ENCODE peak calls at places on chromosomes 3 and 15, in four cellular contexts. F is H9, V is mesendoderm, T is H1. P is an unnamed sample.

GRCh38 chr15:93467327-93467726 is 378.3 kb upstream of the RGMA start:
- DNase-seq in T (no peak), F (no peak), V (peak; percentile 10), P (no peak)

GRCh38 chr3:16912400-16913263 is 27.9 kb downstream of the PLCL2 start:
- DNase-seq in T (no peak), F (no peak), V (no peak), P (no peak)

GRCh38 chr15:97961067-97961954 is 808 bp downstream of the ARRDC4 start:
- DNase-seq in V (peak; percentile 27), F (peak; percentile 70), T (peak; percentile 13), P (peak; percentile 4)

GRCh38 chr15:98551936-98552562 is 96.3 kb upstream of the IGF1R start:
- DNase-seq in F (no peak), V (no peak), T (no peak), P (no peak)

GRCh38 chr3:191973820-191974219 is 512.9 kb downstream of the PYDC2 start:
- DNase-seq in F (no peak), V (no peak), T (no peak), P (no peak)

GRCh38 chr3:120773932-120774331 is 31.4 kb downstream of the GTF2E1 start:
- DNase-seq in F (no peak), V (no peak), T (no peak), P (peak; percentile 75)

GRCh38 chr3:38581774-38582173 is 67.7 kb downstream of the SCN5A start:
- DNase-seq in T (no peak), F (peak; percentile 21), V (no peak), P (no peak)

GRCh38 chr3:160133757-160134156 is 91.5 kb upstream of the C3orf80 start:
- DNase-seq in V (peak; percentile 79), T (peak; percentile 19), F (peak; percentile 68), P (no peak)

GRCh38 chr15:86892774-86893449 is 813.2 kb downstream of the AGBL1 start:
- DNase-seq in T (peak; percentile 36), V (peak; percentile 83), F (no peak), P (no peak)

GRCh38 chr15:76328962-76329361 is 7.6 kb upstream of the ISL2 start:
- DNase-seq in V (no peak), F (no peak), T (no peak), P (peak; percentile 86)

GRCh38 chr3:71658131-71658530 is 67.1 kb downstream of the EIF4E3 start:
- DNase-seq in T (no peak), V (no peak), F (no peak), P (peak; percentile 26)

GRCh38 chr3:67876261-67876660 is 221.8 kb upstream of the SUCLG2 start:
- DNase-seq in T (no peak), F (no peak), V (no peak), P (no peak)

GRCh38 chr15:29129903-29130302 is 139.7 kb downstream of the NSMCE3 start:
- DNase-seq in V (peak; percentile 48), F (no peak), T (no peak), P (no peak)
- H3K56ac ChIP-seq in V (no peak overlapping the region), F (no peak overlapping the region), T (no peak overlapping the region), P (no peak overlapping the region)

DNA sequence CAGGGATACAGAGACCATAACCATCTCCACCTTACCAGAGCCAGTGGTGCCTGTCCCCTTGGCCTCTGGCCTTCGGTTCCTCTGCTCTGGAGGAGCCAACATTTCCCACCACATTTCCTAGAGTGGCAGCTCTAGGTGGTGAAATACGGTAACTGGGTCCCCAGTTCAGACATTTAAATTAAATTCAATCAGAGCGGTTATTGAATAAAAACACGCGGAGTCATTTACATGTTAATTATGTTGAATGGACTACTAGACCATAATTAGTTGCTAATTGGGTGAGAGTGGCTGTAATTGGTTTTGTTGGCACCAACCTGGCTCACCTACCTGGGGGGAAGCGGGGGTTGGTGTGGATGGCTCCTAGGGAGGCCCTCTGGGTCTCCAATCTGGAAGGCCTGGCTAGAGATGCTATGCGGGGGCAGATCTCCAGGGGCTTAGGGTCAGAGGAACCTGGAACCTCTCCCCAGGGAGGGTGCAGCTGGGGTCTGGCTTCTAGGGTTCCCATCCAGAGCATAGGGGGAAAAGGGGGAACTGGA is 12.7 kb downstream of the SEMA3F start:
- DNase-seq in F (no peak), V (no peak), T (no peak), P (no peak)
- H3K56ac ChIP-seq in F (no peak overlapping the region), V (peak overlapping the region; percentile 69), T (no peak overlapping the region), P (no peak overlapping the region)

GRCh38 chr3:99945328-99945995 is 127.8 kb downstream of the CMSS1 start:
- DNase-seq in F (no peak), V (no peak), T (no peak), P (peak; percentile 38)

GRCh38 chr3:99941211-99941610 is 123.5 kb downstream of the CMSS1 start:
- DNase-seq in F (no peak), T (no peak), V (no peak), P (no peak)

GRCh38 chr3:99940350-99940749 is 122.7 kb downstream of the CMSS1 start:
- DNase-seq in V (no peak), T (no peak), F (no peak), P (no peak)

GRCh38 chr3:99947356-99947755 is 129.7 kb downstream of the CMSS1 start:
- DNase-seq in V (no peak), T (no peak), F (no peak), P (no peak)

DNA sequence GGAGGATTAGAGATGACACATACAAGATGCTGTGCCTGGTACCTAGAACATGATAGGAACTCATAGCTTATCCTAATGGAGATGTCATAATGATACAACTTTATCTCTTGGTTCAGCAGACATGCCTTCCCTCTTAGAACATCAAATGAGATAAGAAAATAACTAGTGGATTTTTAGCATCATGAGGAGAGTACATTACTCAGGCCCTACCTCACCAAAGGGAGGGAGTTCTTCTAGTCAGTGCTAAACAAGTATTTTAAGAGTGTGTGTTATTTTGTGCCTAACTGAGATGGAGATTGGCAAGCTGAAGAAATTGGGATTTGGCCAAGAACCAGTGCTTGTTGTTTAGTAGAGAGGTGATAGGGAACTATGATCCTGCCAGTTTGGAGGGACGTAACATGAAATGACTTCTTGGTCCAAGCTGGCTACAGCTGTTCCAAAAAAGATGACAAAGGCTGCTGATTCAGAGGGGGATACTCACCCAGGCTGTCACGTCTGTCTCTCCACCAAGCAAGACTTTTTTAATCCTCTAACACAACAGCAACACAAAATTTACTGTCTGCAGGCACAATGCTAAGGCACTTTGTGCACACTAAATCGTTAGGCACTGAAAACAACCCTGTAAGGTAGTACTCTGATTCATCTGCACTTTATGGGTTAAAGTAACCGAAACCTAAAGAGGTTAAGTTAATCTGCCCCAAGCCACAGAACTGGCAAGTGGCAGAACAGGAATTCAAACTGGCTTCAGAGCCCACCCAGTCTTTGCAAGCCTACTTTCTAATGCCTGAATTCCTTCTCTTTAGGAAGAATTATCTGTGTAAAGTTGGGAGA is 126.5 kb downstream of the CMSS1 start:
- DNase-seq in F (no peak), V (no peak), T (no peak), P (peak; percentile 47)
- H3K56ac ChIP-seq in F (no peak overlapping the region), V (no peak overlapping the region), T (no peak overlapping the region), P (no peak overlapping the region)

DNA sequence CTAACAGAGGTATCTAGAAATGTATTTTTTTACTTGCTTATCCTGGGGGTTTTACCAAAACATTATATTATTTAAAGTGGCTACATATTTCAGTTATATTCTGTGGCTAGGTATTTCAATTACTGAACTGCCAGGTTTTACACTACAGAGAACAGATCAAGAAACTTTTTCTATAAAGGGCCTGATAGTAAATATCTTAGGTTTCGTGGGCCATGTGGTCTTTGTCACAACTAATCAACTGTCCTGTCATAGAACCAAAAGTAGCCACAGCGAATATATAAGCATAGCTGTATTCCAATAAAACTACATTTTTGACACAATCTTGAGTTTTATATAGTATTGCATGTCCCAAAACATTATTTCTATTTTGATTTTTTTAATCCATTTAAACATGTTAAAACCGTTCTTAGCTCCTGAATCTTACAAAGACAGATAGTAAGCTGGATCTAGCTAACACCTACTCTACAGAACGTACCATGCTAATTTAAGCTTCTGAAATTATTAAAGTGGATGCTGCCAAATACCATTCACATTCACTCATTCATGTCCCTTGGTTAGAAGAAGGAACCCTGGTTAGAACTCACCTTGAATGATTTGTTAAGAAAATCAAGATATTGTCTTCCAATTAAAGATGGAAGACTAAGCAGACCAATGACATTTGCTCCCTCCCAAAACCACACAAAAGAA is 118.2 kb upstream of the TGFBR2 start:
- DNase-seq in V (no peak), T (no peak), F (no peak), P (no peak)
- H3K56ac ChIP-seq in V (no peak overlapping the region), T (no peak overlapping the region), F (no peak overlapping the region), P (no peak overlapping the region)

GRCh38 chr3:190306513-190307163 is 15.6 kb downstream of the CLDN1 start:
- DNase-seq in V (no peak), F (no peak), T (no peak), P (peak; percentile 47)
- H3K56ac ChIP-seq in V (no peak overlapping the region), F (no peak overlapping the region), T (no peak overlapping the region), P (no peak overlapping the region)

GRCh38 chr3:59116138-59116537 is 66.3 kb upstream of the CFAP20DC start:
- DNase-seq in V (no peak), F (no peak), T (no peak), P (no peak)
- H3K56ac ChIP-seq in V (no peak overlapping the region), F (no peak overlapping the region), T (no peak overlapping the region), P (no peak overlapping the region)

P was measured in IMR-90.